ENCODE peak calls at places on chromosomes 6 and 20, in seven cellular contexts. N is neural crest cell; T is cardiac muscle cell; Y is brain microvascular endothelial cell; L is C1 segment of cervical spinal cord; I is naive thymus-derived CD4-positive, alpha-beta T cell; Z is COR-L47. X is an unnamed sample.

GRCh38 chr6:28215425-28215824 is 9.7 kb upstream of the ZSCAN9 start:
- DNase-seq in Z (no peak), N (no peak), L (no peak), Y (no peak), T (no peak), I (no peak), X (no peak)

GRCh38 chr6:155349129-155349528 is 34.8 kb upstream of the TFB1M start:
- DNase-seq in Y (peak; percentile 34), L (no peak), T (no peak), I (no peak), N (no peak), Z (no peak), X (no peak)

GRCh38 chr20:50366270-50367103 is 143.7 kb upstream of the PTPN1 start:
- DNase-seq in I (peak; percentile 14), T (no peak), L (no peak), Z (peak; percentile 98), N (no peak), Y (peak; percentile 40), X (peak; percentile 96)

GRCh38 chr6:72967329-72967728 is 258.0 kb downstream of the KHDC1L start:
- DNase-seq in T (no peak), Z (no peak), N (no peak), L (no peak), Y (no peak), I (no peak), X (no peak)

GRCh38 chr6:163745566-163746400 is 331.3 kb downstream of the QKI start:
- DNase-seq in Y (peak; percentile 98), N (peak; percentile 28), L (no peak), I (no peak), Z (no peak), T (peak; percentile 79), X (no peak)

GRCh38 chr20:39660965-39661364 is 698.8 kb downstream of the DHX35 start:
- DNase-seq in T (no peak), L (no peak), Z (no peak), Y (no peak), N (no peak), I (no peak), X (no peak)

GRCh38 chr20:5033566-5033965 is 32.3 kb upstream of the SLC23A2 start:
- DNase-seq in L (no peak), T (no peak), I (no peak), N (no peak), Y (no peak), Z (no peak), X (no peak)

GRCh38 chr6:32962427-32962826 is 6.0 kb upstream of the BRD2 start:
- DNase-seq in L (no peak), I (no peak), Y (no peak), T (no peak), N (no peak), Z (no peak), X (no peak)

GRCh38 chr20:49754596-49754995 is 40.9 kb upstream of the B4GALT5 start:
- DNase-seq in Y (no peak), N (no peak), I (no peak), Z (no peak), L (no peak), T (no peak), X (no peak)

GRCh38 chr6:31597006-31597405 is 4.2 kb upstream of the NCR3 start:
- DNase-seq in T (peak; percentile 26), Y (peak; percentile 32), L (no peak), Z (peak; percentile 14), I (peak; percentile 71), N (no peak), X (no peak)

GRCh38 chr6:5866547-5867051 is 140.1 kb downstream of the NRN1 start:
- DNase-seq in N (no peak), Z (peak; percentile 43), I (no peak), Y (peak; percentile 65), L (no peak), T (no peak), X (no peak)

GRCh38 chr20:23419657-23419994 is 1.7 kb downstream of the NAPB start:
- DNase-seq in L (no peak), N (no peak), T (no peak), I (no peak), Y (no peak), Z (no peak), X (no peak)